ENCODE peak calls at places on chromosomes 3 and 15, in seven cellular contexts. One of them, this sample, is unnamed.

GRCh38 chr3:150202696-150203095 is 205.4 kb upstream of the TSC22D2 start:
- DNase-seq in T-cell: no peak
- DNase-seq in NCI-H1417: peak
- DNase-seq in stimulated activated CD8-positive, alpha-beta memory T cell treated with anti-CD3 and anti-CD28 coated beads, Interleukin-15, amount 100 ng/mL, for 24 hours: no peak
- DNase-seq in GM18507: no peak
- DNase-seq in naive thymus-derived CD8-positive, alpha-beta T cell: no peak
- DNase-seq in pancreas: no peak
- DNase-seq in this sample: no peak

GRCh38 chr15:101371519-101371918 is 76.5 kb upstream of the SNRPA1 start:
- DNase-seq in T-cell: no peak
- DNase-seq in NCI-H1417: no peak
- DNase-seq in stimulated activated CD8-positive, alpha-beta memory T cell treated with anti-CD3 and anti-CD28 coated beads, Interleukin-15, amount 100 ng/mL, for 24 hours: no peak
- DNase-seq in GM18507: no peak
- DNase-seq in naive thymus-derived CD8-positive, alpha-beta T cell: no peak
- DNase-seq in pancreas: no peak
- DNase-seq in this sample: no peak

GRCh38 chr3:156379327-156379726 is 175.6 kb downstream of the SSR3 start:
- DNase-seq in T-cell: no peak
- DNase-seq in NCI-H1417: no peak
- DNase-seq in stimulated activated CD8-positive, alpha-beta memory T cell treated with anti-CD3 and anti-CD28 coated beads, Interleukin-15, amount 100 ng/mL, for 24 hours: no peak
- DNase-seq in GM18507: no peak
- DNase-seq in naive thymus-derived CD8-positive, alpha-beta T cell: no peak
- DNase-seq in pancreas: no peak
- DNase-seq in this sample: no peak

GRCh38 chr15:58921267-58921666 is 12.2 kb downstream of the SLTM start:
- DNase-seq in T-cell: no peak
- DNase-seq in NCI-H1417: no peak
- DNase-seq in stimulated activated CD8-positive, alpha-beta memory T cell treated with anti-CD3 and anti-CD28 coated beads, Interleukin-15, amount 100 ng/mL, for 24 hours: no peak
- DNase-seq in GM18507: no peak
- DNase-seq in naive thymus-derived CD8-positive, alpha-beta T cell: no peak
- DNase-seq in pancreas: no peak
- DNase-seq in this sample: no peak

GRCh38 chr15:62564889-62565288 is 399.8 kb upstream of the C2CD4B start:
- DNase-seq in T-cell: no peak
- DNase-seq in NCI-H1417: peak
- DNase-seq in stimulated activated CD8-positive, alpha-beta memory T cell treated with anti-CD3 and anti-CD28 coated beads, Interleukin-15, amount 100 ng/mL, for 24 hours: no peak
- DNase-seq in GM18507: no peak
- DNase-seq in naive thymus-derived CD8-positive, alpha-beta T cell: no peak
- DNase-seq in pancreas: no peak
- DNase-seq in this sample: peak

GRCh38 chr3:195441476-195441970 is 1.3 kb downstream of the ACAP2 start:
- DNase-seq in T-cell: no peak
- DNase-seq in NCI-H1417: no peak
- DNase-seq in stimulated activated CD8-positive, alpha-beta memory T cell treated with anti-CD3 and anti-CD28 coated beads, Interleukin-15, amount 100 ng/mL, for 24 hours: no peak
- DNase-seq in GM18507: no peak
- DNase-seq in naive thymus-derived CD8-positive, alpha-beta T cell: no peak
- DNase-seq in pancreas: no peak
- DNase-seq in this sample: peak

GRCh38 chr15:88324241-88325065 is 67.9 kb upstream of the NTRK3 start:
- DNase-seq in T-cell: no peak
- DNase-seq in NCI-H1417: no peak
- DNase-seq in stimulated activated CD8-positive, alpha-beta memory T cell treated with anti-CD3 and anti-CD28 coated beads, Interleukin-15, amount 100 ng/mL, for 24 hours: no peak
- DNase-seq in GM18507: no peak
- DNase-seq in naive thymus-derived CD8-positive, alpha-beta T cell: no peak
- DNase-seq in pancreas: no peak
- DNase-seq in this sample: no peak

GRCh38 chr3:172918165-172918564 is 167.6 kb downstream of the ECT2 start:
- DNase-seq in T-cell: no peak
- DNase-seq in NCI-H1417: peak
- DNase-seq in stimulated activated CD8-positive, alpha-beta memory T cell treated with anti-CD3 and anti-CD28 coated beads, Interleukin-15, amount 100 ng/mL, for 24 hours: no peak
- DNase-seq in GM18507: no peak
- DNase-seq in naive thymus-derived CD8-positive, alpha-beta T cell: no peak
- DNase-seq in pancreas: peak
- DNase-seq in this sample: peak

GRCh38 chr15:28885630-28886430 is at the start of gene APBA2:
- DNase-seq in T-cell: peak
- DNase-seq in NCI-H1417: peak
- DNase-seq in stimulated activated CD8-positive, alpha-beta memory T cell treated with anti-CD3 and anti-CD28 coated beads, Interleukin-15, amount 100 ng/mL, for 24 hours: peak
- DNase-seq in GM18507: no peak
- DNase-seq in naive thymus-derived CD8-positive, alpha-beta T cell: peak
- DNase-seq in pancreas: peak
- DNase-seq in this sample: no peak

GRCh38 chr3:89314454-89314853 is 207.0 kb downstream of the EPHA3 start:
- DNase-seq in T-cell: no peak
- DNase-seq in NCI-H1417: peak
- DNase-seq in stimulated activated CD8-positive, alpha-beta memory T cell treated with anti-CD3 and anti-CD28 coated beads, Interleukin-15, amount 100 ng/mL, for 24 hours: no peak
- DNase-seq in GM18507: no peak
- DNase-seq in naive thymus-derived CD8-positive, alpha-beta T cell: no peak
- DNase-seq in pancreas: no peak
- DNase-seq in this sample: peak

GRCh38 chr3:177831361-177831760 is 634.1 kb upstream of the TBL1XR1 start:
- DNase-seq in T-cell: no peak
- DNase-seq in NCI-H1417: no peak
- DNase-seq in stimulated activated CD8-positive, alpha-beta memory T cell treated with anti-CD3 and anti-CD28 coated beads, Interleukin-15, amount 100 ng/mL, for 24 hours: no peak
- DNase-seq in GM18507: no peak
- DNase-seq in naive thymus-derived CD8-positive, alpha-beta T cell: no peak
- DNase-seq in pancreas: no peak
- DNase-seq in this sample: no peak

GRCh38 chr3:14810070-14810732 is 8.6 kb upstream of the FGD5 start:
- DNase-seq in T-cell: no peak
- DNase-seq in NCI-H1417: peak
- DNase-seq in stimulated activated CD8-positive, alpha-beta memory T cell treated with anti-CD3 and anti-CD28 coated beads, Interleukin-15, amount 100 ng/mL, for 24 hours: no peak
- DNase-seq in GM18507: no peak
- DNase-seq in naive thymus-derived CD8-positive, alpha-beta T cell: no peak
- DNase-seq in pancreas: no peak
- DNase-seq in this sample: no peak

GRCh38 chr3:51679777-51680176 is 8.7 kb downstream of the TEX264 start:
- DNase-seq in T-cell: no peak
- DNase-seq in NCI-H1417: no peak
- DNase-seq in stimulated activated CD8-positive, alpha-beta memory T cell treated with anti-CD3 and anti-CD28 coated beads, Interleukin-15, amount 100 ng/mL, for 24 hours: no peak
- DNase-seq in GM18507: no peak
- DNase-seq in naive thymus-derived CD8-positive, alpha-beta T cell: no peak
- DNase-seq in pancreas: no peak
- DNase-seq in this sample: no peak

GRCh38 chr3:196735751-196736150 is 3.9 kb upstream of the PAK2 start:
- DNase-seq in T-cell: no peak
- DNase-seq in NCI-H1417: no peak
- DNase-seq in stimulated activated CD8-positive, alpha-beta memory T cell treated with anti-CD3 and anti-CD28 coated beads, Interleukin-15, amount 100 ng/mL, for 24 hours: no peak
- DNase-seq in GM18507: no peak
- DNase-seq in naive thymus-derived CD8-positive, alpha-beta T cell: no peak
- DNase-seq in pancreas: no peak
- DNase-seq in this sample: no peak

GRCh38 chr3:79618883-79619282 is 148.9 kb downstream of the ROBO1 start:
- DNase-seq in T-cell: no peak
- DNase-seq in NCI-H1417: no peak
- DNase-seq in stimulated activated CD8-positive, alpha-beta memory T cell treated with anti-CD3 and anti-CD28 coated beads, Interleukin-15, amount 100 ng/mL, for 24 hours: no peak
- DNase-seq in GM18507: no peak
- DNase-seq in naive thymus-derived CD8-positive, alpha-beta T cell: no peak
- DNase-seq in pancreas: no peak
- DNase-seq in this sample: no peak

GRCh38 chr3:72295276-72295973 is 510.5 kb upstream of the PROK2 start:
- DNase-seq in T-cell: no peak
- DNase-seq in NCI-H1417: no peak
- DNase-seq in stimulated activated CD8-positive, alpha-beta memory T cell treated with anti-CD3 and anti-CD28 coated beads, Interleukin-15, amount 100 ng/mL, for 24 hours: no peak
- DNase-seq in GM18507: no peak
- DNase-seq in naive thymus-derived CD8-positive, alpha-beta T cell: no peak
- DNase-seq in pancreas: no peak
- DNase-seq in this sample: no peak

GRCh38 chr3:157865449-157865862 is 240.8 kb downstream of the SHOX2 start:
- DNase-seq in T-cell: no peak
- DNase-seq in NCI-H1417: peak
- DNase-seq in stimulated activated CD8-positive, alpha-beta memory T cell treated with anti-CD3 and anti-CD28 coated beads, Interleukin-15, amount 100 ng/mL, for 24 hours: peak
- DNase-seq in GM18507: peak
- DNase-seq in naive thymus-derived CD8-positive, alpha-beta T cell: peak
- DNase-seq in pancreas: no peak
- DNase-seq in this sample: no peak

GRCh38 chr15:95025924-95026728 is 794.8 kb downstream of the MCTP2 start:
- DNase-seq in T-cell: no peak
- DNase-seq in NCI-H1417: peak
- DNase-seq in stimulated activated CD8-positive, alpha-beta memory T cell treated with anti-CD3 and anti-CD28 coated beads, Interleukin-15, amount 100 ng/mL, for 24 hours: no peak
- DNase-seq in GM18507: no peak
- DNase-seq in naive thymus-derived CD8-positive, alpha-beta T cell: no peak
- DNase-seq in pancreas: no peak
- DNase-seq in this sample: peak

GRCh38 chr15:101538177-101538576 is 48.7 kb upstream of the PCSK6 start:
- DNase-seq in T-cell: no peak
- DNase-seq in NCI-H1417: no peak
- DNase-seq in stimulated activated CD8-positive, alpha-beta memory T cell treated with anti-CD3 and anti-CD28 coated beads, Interleukin-15, amount 100 ng/mL, for 24 hours: no peak
- DNase-seq in GM18507: no peak
- DNase-seq in naive thymus-derived CD8-positive, alpha-beta T cell: no peak
- DNase-seq in pancreas: no peak
- DNase-seq in this sample: no peak

GRCh38 chr15:72784233-72784876 is 797 bp upstream of the ADPGK start:
- DNase-seq in T-cell: no peak
- DNase-seq in NCI-H1417: peak
- DNase-seq in stimulated activated CD8-positive, alpha-beta memory T cell treated with anti-CD3 and anti-CD28 coated beads, Interleukin-15, amount 100 ng/mL, for 24 hours: no peak
- DNase-seq in GM18507: peak
- DNase-seq in naive thymus-derived CD8-positive, alpha-beta T cell: no peak
- DNase-seq in pancreas: peak
- DNase-seq in this sample: peak

GRCh38 chr3:1164101-1164500 is 71.3 kb downstream of the CNTN6 start:
- DNase-seq in T-cell: no peak
- DNase-seq in NCI-H1417: no peak
- DNase-seq in stimulated activated CD8-positive, alpha-beta memory T cell treated with anti-CD3 and anti-CD28 coated beads, Interleukin-15, amount 100 ng/mL, for 24 hours: no peak
- DNase-seq in GM18507: no peak
- DNase-seq in naive thymus-derived CD8-positive, alpha-beta T cell: no peak
- DNase-seq in pancreas: no peak
- DNase-seq in this sample: no peak

GRCh38 chr15:42165081-42165480 is 8.6 kb upstream of the PLA2G4F start:
- DNase-seq in T-cell: no peak
- DNase-seq in NCI-H1417: no peak
- DNase-seq in stimulated activated CD8-positive, alpha-beta memory T cell treated with anti-CD3 and anti-CD28 coated beads, Interleukin-15, amount 100 ng/mL, for 24 hours: no peak
- DNase-seq in GM18507: no peak
- DNase-seq in naive thymus-derived CD8-positive, alpha-beta T cell: no peak
- DNase-seq in pancreas: no peak
- DNase-seq in this sample: no peak

GRCh38 chr3:170421147-170421641 is 2.5 kb downstream of the CLDN11 start:
- DNase-seq in T-cell: no peak
- DNase-seq in NCI-H1417: no peak
- DNase-seq in stimulated activated CD8-positive, alpha-beta memory T cell treated with anti-CD3 and anti-CD28 coated beads, Interleukin-15, amount 100 ng/mL, for 24 hours: no peak
- DNase-seq in GM18507: no peak
- DNase-seq in naive thymus-derived CD8-positive, alpha-beta T cell: no peak
- DNase-seq in pancreas: no peak
- DNase-seq in this sample: no peak

GRCh38 chr3:126938520-126939346 is 44.2 kb upstream of the PLXNA1 start:
- DNase-seq in T-cell: no peak
- DNase-seq in NCI-H1417: no peak
- DNase-seq in stimulated activated CD8-positive, alpha-beta memory T cell treated with anti-CD3 and anti-CD28 coated beads, Interleukin-15, amount 100 ng/mL, for 24 hours: no peak
- DNase-seq in GM18507: no peak
- DNase-seq in naive thymus-derived CD8-positive, alpha-beta T cell: no peak
- DNase-seq in pancreas: no peak
- DNase-seq in this sample: no peak

GRCh38 chr3:52190294-52190841 is 7.6 kb upstream of the ALAS1 start:
- DNase-seq in T-cell: no peak
- DNase-seq in NCI-H1417: no peak
- DNase-seq in stimulated activated CD8-positive, alpha-beta memory T cell treated with anti-CD3 and anti-CD28 coated beads, Interleukin-15, amount 100 ng/mL, for 24 hours: no peak
- DNase-seq in GM18507: no peak
- DNase-seq in naive thymus-derived CD8-positive, alpha-beta T cell: no peak
- DNase-seq in pancreas: no peak
- DNase-seq in this sample: no peak

GRCh38 chr3:127776347-127776746 is 46.0 kb downstream of the MGLL start:
- DNase-seq in T-cell: no peak
- DNase-seq in NCI-H1417: no peak
- DNase-seq in stimulated activated CD8-positive, alpha-beta memory T cell treated with anti-CD3 and anti-CD28 coated beads, Interleukin-15, amount 100 ng/mL, for 24 hours: no peak
- DNase-seq in GM18507: no peak
- DNase-seq in naive thymus-derived CD8-positive, alpha-beta T cell: no peak
- DNase-seq in pancreas: no peak
- DNase-seq in this sample: no peak

GRCh38 chr3:142501004-142501926 is 53.4 kb upstream of the XRN1 start:
- DNase-seq in T-cell: no peak
- DNase-seq in NCI-H1417: no peak
- DNase-seq in stimulated activated CD8-positive, alpha-beta memory T cell treated with anti-CD3 and anti-CD28 coated beads, Interleukin-15, amount 100 ng/mL, for 24 hours: no peak
- DNase-seq in GM18507: no peak
- DNase-seq in naive thymus-derived CD8-positive, alpha-beta T cell: no peak
- DNase-seq in pancreas: no peak
- DNase-seq in this sample: peak

GRCh38 chr15:55387027-55387426 is 21.1 kb downstream of the CCPG1 start:
- DNase-seq in T-cell: no peak
- DNase-seq in NCI-H1417: no peak
- DNase-seq in stimulated activated CD8-positive, alpha-beta memory T cell treated with anti-CD3 and anti-CD28 coated beads, Interleukin-15, amount 100 ng/mL, for 24 hours: no peak
- DNase-seq in GM18507: no peak
- DNase-seq in naive thymus-derived CD8-positive, alpha-beta T cell: no peak
- DNase-seq in pancreas: no peak
- DNase-seq in this sample: no peak

GRCh38 chr15:72964135-72964534 is 88.1 kb upstream of the NEO1 start:
- DNase-seq in T-cell: no peak
- DNase-seq in NCI-H1417: no peak
- DNase-seq in stimulated activated CD8-positive, alpha-beta memory T cell treated with anti-CD3 and anti-CD28 coated beads, Interleukin-15, amount 100 ng/mL, for 24 hours: no peak
- DNase-seq in GM18507: no peak
- DNase-seq in naive thymus-derived CD8-positive, alpha-beta T cell: no peak
- DNase-seq in pancreas: no peak
- DNase-seq in this sample: no peak

GRCh38 chr3:41726891-41727290 is 235.0 kb downstream of the ULK4 start:
- DNase-seq in T-cell: no peak
- DNase-seq in NCI-H1417: no peak
- DNase-seq in stimulated activated CD8-positive, alpha-beta memory T cell treated with anti-CD3 and anti-CD28 coated beads, Interleukin-15, amount 100 ng/mL, for 24 hours: no peak
- DNase-seq in GM18507: no peak
- DNase-seq in naive thymus-derived CD8-positive, alpha-beta T cell: no peak
- DNase-seq in pancreas: no peak
- DNase-seq in this sample: no peak

GRCh38 chr3:88986834-88987233 is 120.6 kb upstream of the EPHA3 start:
- DNase-seq in T-cell: no peak
- DNase-seq in NCI-H1417: no peak
- DNase-seq in stimulated activated CD8-positive, alpha-beta memory T cell treated with anti-CD3 and anti-CD28 coated beads, Interleukin-15, amount 100 ng/mL, for 24 hours: no peak
- DNase-seq in GM18507: no peak
- DNase-seq in naive thymus-derived CD8-positive, alpha-beta T cell: no peak
- DNase-seq in pancreas: no peak
- DNase-seq in this sample: peak

GRCh38 chr3:127712881-127713771 is 40.4 kb downstream of the ABTB1 start:
- DNase-seq in T-cell: no peak
- DNase-seq in NCI-H1417: peak
- DNase-seq in stimulated activated CD8-positive, alpha-beta memory T cell treated with anti-CD3 and anti-CD28 coated beads, Interleukin-15, amount 100 ng/mL, for 24 hours: no peak
- DNase-seq in GM18507: no peak
- DNase-seq in naive thymus-derived CD8-positive, alpha-beta T cell: no peak
- DNase-seq in pancreas: no peak
- DNase-seq in this sample: no peak

GRCh38 chr3:98361289-98361688 is 7.6 kb downstream of the OR5K4 start:
- DNase-seq in T-cell: no peak
- DNase-seq in NCI-H1417: no peak
- DNase-seq in stimulated activated CD8-positive, alpha-beta memory T cell treated with anti-CD3 and anti-CD28 coated beads, Interleukin-15, amount 100 ng/mL, for 24 hours: no peak
- DNase-seq in GM18507: no peak
- DNase-seq in naive thymus-derived CD8-positive, alpha-beta T cell: no peak
- DNase-seq in pancreas: no peak
- DNase-seq in this sample: peak